ENCODE peak calls at places on chromosomes 16 and 17, in seven cellular contexts. E is A549, G is type B pancreatic cell, C is HS-5, S is GM12865, J is endothelial cell of umbilical vein, Y is H1. Q is an unnamed sample.

GRCh38 chr17:35448214-35448898 is at the start of gene SLFN13:
- DNase-seq in E (peak), G (no peak), C (peak), S (peak), J (peak), Y (peak), Q (peak)

GRCh38 chr16:80718480-80719220 is 85.7 kb downstream of the CDYL2 start:
- DNase-seq in E (no peak), G (no peak), C (no peak), S (no peak), J (peak), Y (no peak), Q (no peak)

GRCh38 chr17:59607817-59608403 is 11.8 kb upstream of the CLTC start:
- DNase-seq in E (peak), G (no peak), C (no peak), S (peak), J (no peak), Y (no peak), Q (no peak)

GRCh38 chr17:45031231-45032149 is 19.9 kb downstream of the DCAKD start:
- DNase-seq in E (no peak), G (no peak), C (no peak), S (peak), J (no peak), Y (no peak), Q (no peak)

GRCh38 chr17:17722906-17723353 is 41.7 kb downstream of the RAI1 start:
- DNase-seq in E (no peak), G (no peak), C (no peak), S (no peak), J (no peak), Y (no peak), Q (no peak)

GRCh38 chr17:38893612-38894011 is 23.8 kb downstream of the LASP1 start:
- DNase-seq in E (no peak), G (no peak), C (no peak), S (no peak), J (peak), Y (no peak), Q (no peak)

GRCh38 chr16:68367034-68367433 is 56.2 kb downstream of the PRMT7 start:
- DNase-seq in E (peak), G (no peak), C (no peak), S (peak), J (peak), Y (no peak), Q (peak)

GRCh38 chr16:3444032-3444388 is 530 bp downstream of the NAA60 start:
- DNase-seq in E (peak), G (no peak), C (peak), S (peak), J (peak), Y (no peak), Q (no peak)